ENCODE peak calls at places on chromosomes 11 and 22, in ten cellular contexts. F is body of pancreas, I is lower lobe of right lung, M is colonic mucosa, L is GM23338, V is neural progenitor cell, E is pancreas, B is GM06990, G is adipocyte, K is left lung. T is an unnamed sample. For H3K27me3, the result is how much of the 10 kb centered on the place peaks cover.

GRCh38 chr11:45811109-45811435 is 6.1 kb downstream of the SLC35C1 start:
- DNase-seq in F (no peak), I (no peak), M (no peak), L (no peak), V (no peak), E (no peak), B (no peak), G (no peak), K (no peak), T (no peak)

GRCh38 chr11:109320595-109320994 is 101.4 kb upstream of the C11orf87 start:
- DNase-seq in F (no peak), I (no peak), M (no peak), L (no peak), V (no peak), E (no peak), B (no peak), G (no peak), K (no peak), T (no peak)

GRCh38 chr11:97764193-97764592 is 1256.6 kb upstream of the CNTN5 start:
- DNase-seq in F (no peak), I (no peak), M (no peak), L (no peak), V (no peak), E (no peak), B (no peak), G (no peak), K (no peak), T (no peak)

GRCh38 chr11:17767301-17767885 is 32.8 kb downstream of the KCNC1 start:
- DNase-seq in F (no peak), I (no peak), M (no peak), L (no peak), V (no peak), E (peak), B (no peak), G (no peak), K (no peak), T (no peak)

GRCh38 chr22:36350751-36351594 is 36.8 kb downstream of the MYH9 start:
- DNase-seq in F (peak), I (no peak), M (peak), L (no peak), V (no peak), E (no peak), B (no peak), G (peak), K (no peak), T (no peak)

GRCh38 chr11:46260161-46260560 is 17.3 kb upstream of the CREB3L1 start:
- DNase-seq in F (no peak), I (no peak), M (no peak), L (no peak), V (no peak), E (no peak), B (no peak), G (no peak), K (no peak), T (no peak)

GRCh38 chr11:110303414-110303826 is 7.0 kb upstream of the RDX start:
- DNase-seq in F (no peak), I (no peak), M (no peak), L (no peak), V (no peak), E (no peak), B (no peak), G (no peak), K (no peak), T (no peak)

GRCh38 chr11:32312865-32313403 is 122.4 kb downstream of the WT1 start:
- DNase-seq in F (peak), I (no peak), M (peak), L (peak), V (peak), E (no peak), B (no peak), G (peak), K (no peak), T (peak)

GRCh38 chr22:23722724-23723123 is 28.2 kb downstream of the ZNF70 start:
- DNase-seq in F (no peak), I (no peak), M (no peak), L (no peak), V (no peak), E (no peak), B (no peak), G (no peak), K (no peak), T (no peak)

GRCh38 chr11:23988381-23989006 is 508.4 kb upstream of the LUZP2 start:
- DNase-seq in F (no peak), I (no peak), M (no peak), L (no peak), V (no peak), E (no peak), B (no peak), G (peak), K (no peak), T (peak)

GRCh38 chr11:126282361-126282741 is 542 bp upstream of the TIRAP start:
- DNase-seq in F (peak), I (no peak), M (peak), L (peak), V (peak), E (peak), B (peak), G (peak), K (peak), T (no peak)

GRCh38 chr11:82732734-82733443 is 775 bp downstream of the FAM181B start:
- DNase-seq in F (peak), I (no peak), M (no peak), L (peak), V (peak), E (peak), B (peak), G (peak), K (peak), T (no peak)

GRCh38 chr11:13699870-13700269 is 31.4 kb downstream of the FAR1 start:
- DNase-seq in F (no peak), I (no peak), M (no peak), L (no peak), V (no peak), E (no peak), B (no peak), G (no peak), K (no peak), T (no peak)

GRCh38 chr22:43511276-43511910 is 99.6 kb downstream of the MPPED1 start:
- DNase-seq in F (no peak), I (peak), M (no peak), L (no peak), V (no peak), E (no peak), B (no peak), G (no peak), K (peak), T (no peak)

GRCh38 chr11:61091373-61092279 is 10.7 kb upstream of the CD5 start:
- DNase-seq in F (no peak), I (no peak), M (no peak), L (no peak), V (no peak), E (no peak), B (peak), G (peak), K (peak), T (no peak)

GRCh38 chr11:19767691-19768151 is 55.1 kb downstream of the NAV2 start:
- DNase-seq in F (no peak), I (no peak), M (no peak), L (no peak), V (no peak), E (no peak), B (no peak), G (no peak), K (no peak), T (no peak)

GRCh38 chr11:17828311-17828751 is 93.8 kb downstream of the KCNC1 start:
- DNase-seq in F (peak), I (peak), M (peak), L (no peak), V (no peak), E (no peak), B (no peak), G (peak), K (no peak), T (no peak)

GRCh38 chr11:73414977-73415492 is 38.8 kb downstream of the RELT start:
- DNase-seq in F (peak), I (no peak), M (no peak), L (no peak), V (no peak), E (no peak), B (no peak), G (peak), K (no peak), T (no peak)

GRCh38 chr22:23471698-23472097 is 108.4 kb downstream of the IGLL1 start:
- DNase-seq in F (no peak), I (no peak), M (no peak), L (no peak), V (no peak), E (no peak), B (no peak), G (no peak), K (no peak), T (no peak)

GRCh38 chr11:126378763-126379162 is 23.3 kb downstream of the ST3GAL4 start:
- DNase-seq in F (no peak), I (no peak), M (no peak), L (no peak), V (no peak), E (no peak), B (no peak), G (no peak), K (no peak), T (no peak)

GRCh38 chr11:88814076-88814475 is 251.7 kb downstream of the GRM5 start:
- DNase-seq in F (no peak), I (no peak), M (no peak), L (no peak), V (no peak), E (no peak), B (no peak), G (no peak), K (no peak), T (no peak)

GRCh38 chr11:65215441-65216076 is 33.8 kb downstream of the CAPN1 start:
- DNase-seq in F (no peak), I (no peak), M (no peak), L (no peak), V (no peak), E (peak), B (no peak), G (no peak), K (peak), T (no peak)

GRCh38 chr11:32052218-32052617 is 38.7 kb upstream of the RCN1 start:
- DNase-seq in F (peak), I (no peak), M (peak), L (peak), V (peak), E (peak), B (no peak), G (peak), K (no peak), T (peak)

GRCh38 chr11:8403310-8403709 is 139.6 kb upstream of the LMO1 start:
- DNase-seq in F (no peak), I (no peak), M (no peak), L (no peak), V (peak), E (no peak), B (no peak), G (peak), K (no peak), T (no peak)

GRCh38 chr22:45202333-45203149 is 38.2 kb downstream of the KIAA0930 start:
- DNase-seq in F (no peak), I (no peak), M (no peak), L (no peak), V (no peak), E (no peak), B (no peak), G (no peak), K (peak), T (no peak)

GRCh38 chr11:3894128-3894731 is 38.8 kb downstream of the STIM1 start:
- DNase-seq in F (peak), I (peak), M (no peak), L (no peak), V (no peak), E (no peak), B (peak), G (peak), K (no peak), T (no peak)
- H3K4me3 ChIP-seq in F (no peak), I (no peak), M (no peak), L (no peak), V (no peak), E (no peak), B (peak), G (peak), K (no peak), T (no peak)

GRCh38 chr11:1835671-1836010 is 851 bp downstream of the SYT8 start:
- DNase-seq in F (no peak), I (peak), M (no peak), L (no peak), V (no peak), E (peak), B (no peak), G (no peak), K (no peak), T (no peak)

GRCh38 chr11:1834132-1834610 is 619 bp upstream of the SYT8 start:
- DNase-seq in F (peak), I (peak), M (peak), L (no peak), V (no peak), E (peak), B (no peak), G (no peak), K (peak), T (no peak)

GRCh38 chr11:1832989-1833365 is 1.8 kb upstream of the SYT8 start:
- DNase-seq in F (no peak), I (peak), M (no peak), L (peak), V (peak), E (peak), B (no peak), G (no peak), K (peak), T (no peak)

GRCh38 chr11:1836011-1836945 is 1.5 kb downstream of the SYT8 start:
- DNase-seq in F (no peak), I (peak), M (no peak), L (no peak), V (no peak), E (peak), B (no peak), G (no peak), K (peak), T (no peak)

DNA sequence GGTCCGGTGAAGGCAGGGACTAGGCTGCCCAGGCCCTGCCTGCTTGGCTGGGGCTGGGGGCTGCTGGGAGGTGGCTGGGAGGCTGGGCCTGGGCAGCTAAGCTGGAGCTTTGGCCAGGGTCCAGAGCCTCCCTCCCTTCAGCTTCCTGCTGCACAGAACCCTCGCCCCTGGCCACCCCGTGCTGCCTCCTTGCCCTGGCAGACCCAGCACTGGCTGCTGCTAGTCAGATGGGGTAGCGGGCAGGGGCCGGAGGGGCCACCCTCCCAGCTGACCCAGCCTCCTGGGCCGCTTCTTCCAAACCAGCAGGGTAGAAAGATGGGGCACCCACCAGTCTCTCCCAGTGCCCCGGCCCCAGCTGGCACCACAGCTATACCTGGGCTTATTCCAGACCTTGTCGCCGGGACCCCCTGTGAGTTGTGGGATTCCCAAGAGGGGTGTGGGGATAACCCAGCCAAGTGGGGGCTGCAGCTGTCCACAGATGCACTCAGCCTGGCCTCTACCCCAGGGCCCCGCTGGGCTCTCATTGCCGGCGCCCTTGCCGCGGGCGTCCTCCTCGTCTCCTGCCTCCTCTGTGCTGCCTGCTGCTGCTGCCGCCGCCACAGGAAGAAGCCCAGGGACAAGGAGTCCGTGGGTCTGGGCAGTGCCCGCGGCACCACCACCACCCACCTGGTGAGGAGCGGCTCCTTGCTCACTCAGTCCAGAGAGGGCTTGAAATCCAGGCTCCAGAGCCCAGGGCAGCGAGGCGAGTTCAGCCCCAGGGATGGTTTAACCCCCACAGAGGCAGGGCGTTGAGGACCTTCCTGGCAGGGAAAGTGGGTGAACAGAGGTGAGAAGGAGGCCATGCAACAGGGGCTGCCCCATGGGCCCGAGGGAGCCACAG is at the start of gene SYT8:
- DNase-seq in F (peak), I (peak), M (no peak), L (no peak), V (no peak), E (peak), B (no peak), G (no peak), K (peak), T (no peak)
- H3K27me3 ChIP-seq in F (under half), I (under half), M (under half), L (under half), V (under half), E (under half), B (under half), G (under half), K (under half), T (half or more)

GRCh38 chr11:12112150-12112520 is 1.7 kb downstream of the MICAL2 start:
- DNase-seq in F (no peak), I (no peak), M (no peak), L (no peak), V (no peak), E (no peak), B (no peak), G (no peak), K (no peak), T (no peak)
- H3K4me3 ChIP-seq in F (no peak), I (peak), M (peak), L (no peak), V (no peak), E (no peak), B (no peak), G (peak), K (peak), T (no peak)

GRCh38 chr11:72369786-72370185 is 64.5 kb downstream of the CLPB start:
- DNase-seq in F (no peak), I (no peak), M (no peak), L (no peak), V (no peak), E (no peak), B (no peak), G (no peak), K (no peak), T (no peak)
- H3K27me3 ChIP-seq in F (under half), I (under half), M (under half), L (under half), V (under half), E (under half), B (under half), G (under half), K (under half), T (under half)

GRCh38 chr11:44564198-44564597 is 1.3 kb upstream of the CD82 start:
- DNase-seq in F (peak), I (no peak), M (peak), L (no peak), V (no peak), E (no peak), B (no peak), G (no peak), K (no peak), T (peak)
- H3K4me3 ChIP-seq in F (no peak), I (peak), M (peak), L (no peak), V (no peak), E (peak), B (no peak), G (peak), K (peak), T (no peak)

DNA sequence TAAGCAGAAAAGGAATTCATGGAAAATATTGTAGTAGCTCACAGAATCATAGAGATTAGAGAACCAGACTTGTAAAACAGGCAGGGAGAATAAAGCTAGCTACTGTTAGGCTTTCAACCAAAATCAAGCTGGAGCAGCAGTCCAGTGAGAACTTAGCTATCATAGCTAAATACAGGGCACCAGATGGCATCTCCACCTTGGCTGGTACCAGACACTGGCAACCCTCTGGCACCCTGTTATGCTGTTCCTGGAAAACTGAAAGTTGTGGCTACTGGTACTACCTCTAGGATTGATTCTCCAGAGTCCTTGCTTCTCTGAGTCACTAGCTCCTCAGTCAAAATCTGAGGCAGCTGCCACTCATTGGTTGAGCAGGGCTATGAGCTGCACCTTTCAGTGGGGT is 6.0 kb upstream of the DRD2 start:
- DNase-seq in F (no peak), I (no peak), M (no peak), L (no peak), V (no peak), E (no peak), B (no peak), G (no peak), K (no peak), T (no peak)
- H3K27me3 ChIP-seq in F (under half), I (under half), M (under half), L (under half), V (under half), E (under half), B (under half), G (under half), K (under half), T (under half)

DNA sequence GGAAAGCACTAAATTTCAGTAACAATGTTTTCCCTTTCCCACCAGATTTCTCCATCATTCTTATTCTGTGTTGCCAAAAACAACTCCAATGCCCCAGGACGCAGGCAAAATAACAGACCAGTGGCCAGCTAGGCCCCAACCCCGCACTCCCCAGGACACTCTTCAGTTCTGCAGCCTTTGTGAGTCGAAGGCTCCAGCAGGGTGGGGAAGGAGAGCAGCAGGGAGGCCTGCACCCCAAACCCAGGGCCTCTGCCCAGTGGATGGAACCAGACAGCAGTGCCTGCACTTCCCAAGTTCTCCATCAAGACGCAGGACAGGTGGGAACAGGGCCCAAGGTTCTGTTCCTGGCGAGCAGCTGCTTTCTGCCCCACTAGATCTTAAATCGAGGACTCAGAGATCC is 34.4 kb downstream of the PPP2R1B start:
- DNase-seq in F (no peak), I (no peak), M (no peak), L (no peak), V (no peak), E (no peak), B (no peak), G (no peak), K (no peak), T (no peak)
- H3K4me3 ChIP-seq in F (no peak), I (no peak), M (no peak), L (no peak), V (no peak), E (no peak), B (no peak), G (no peak), K (no peak), T (no peak)

GRCh38 chr11:119754199-119754598 is 25.2 kb upstream of the NECTIN1 start:
- DNase-seq in F (peak), I (no peak), M (no peak), L (no peak), V (no peak), E (no peak), B (no peak), G (no peak), K (no peak), T (no peak)
- H3K27me3 ChIP-seq in F (under half), I (under half), M (under half), L (under half), V (under half), E (under half), B (under half), G (under half), K (under half), T (under half)

GRCh38 chr11:124751391-124751740 is 689 bp downstream of the VSIG2 start:
- DNase-seq in F (no peak), I (no peak), M (no peak), L (peak), V (no peak), E (no peak), B (no peak), G (no peak), K (peak), T (no peak)

GRCh38 chr11:124753624-124754023 is 1.6 kb upstream of the VSIG2 start:
- DNase-seq in F (no peak), I (no peak), M (no peak), L (no peak), V (no peak), E (no peak), B (no peak), G (no peak), K (peak), T (no peak)

GRCh38 chr11:124753207-124753606 is 1.2 kb upstream of the VSIG2 start:
- DNase-seq in F (no peak), I (no peak), M (no peak), L (no peak), V (no peak), E (no peak), B (no peak), G (no peak), K (no peak), T (no peak)

GRCh38 chr11:124751741-124752470 is at the start of gene VSIG2:
- DNase-seq in F (no peak), I (no peak), M (peak), L (no peak), V (no peak), E (no peak), B (no peak), G (no peak), K (peak), T (no peak)

GRCh38 chr11:124752471-124753100 is 531 bp upstream of the VSIG2 start:
- DNase-seq in F (no peak), I (no peak), M (no peak), L (peak), V (no peak), E (no peak), B (no peak), G (no peak), K (no peak), T (no peak)
- H3K4me3 ChIP-seq in F (no peak), I (peak), M (peak), L (peak), V (no peak), E (no peak), B (no peak), G (no peak), K (peak), T (no peak)

GRCh38 chr11:128689586-128689945 is 4.3 kb upstream of the FLI1 start:
- DNase-seq in F (no peak), I (no peak), M (no peak), L (peak), V (peak), E (no peak), B (no peak), G (no peak), K (peak), T (no peak)
- H3K27me3 ChIP-seq in F (under half), I (half or more), M (half or more), L (half or more), V (half or more), E (under half), B (under half), G (half or more), K (half or more), T (under half)

T was measured in MM.1S.